ENCODE peak calls at places on chromosomes 4 and X, in seven cellular contexts. D is testis, M is fibroblast of mammary gland, S is tibial nerve, W is left lung, B is GM13977, A is progenitor cell of endocrine pancreas. J is an unnamed sample.

GRCh38 chr4:39931441-39931901 is 46.2 kb downstream of the PDS5A start:
- DNase-seq in S (no peak), W (no peak), D (no peak), M (no peak), B (no peak), A (no peak), J (no peak)

GRCh38 chrX:12240491-12240890 is 102.2 kb downstream of the FRMPD4 start:
- DNase-seq in B (no peak), M (no peak), A (no peak), D (no peak), S (no peak), W (no peak), J (no peak)

GRCh38 chr4:40976343-40976742 is 226.6 kb downstream of the NSUN7 start:
- DNase-seq in A (no peak), W (no peak), B (peak; percentile 44), S (no peak), D (peak; percentile 57), M (peak; percentile 77), J (no peak)

GRCh38 chr4:142404191-142404611 is 441.9 kb downstream of the INPP4B start:
- DNase-seq in D (no peak), S (no peak), M (peak; percentile 85), W (peak; percentile 42), B (no peak), A (no peak), J (no peak)

GRCh38 chrX:10507876-10508275 is 112.5 kb downstream of the MID1 start:
- DNase-seq in M (no peak), A (no peak), W (no peak), S (no peak), B (no peak), D (no peak), J (no peak)

GRCh38 chr4:126603851-126604250 is 1028.9 kb upstream of the INTU start:
- DNase-seq in B (no peak), M (no peak), A (no peak), W (no peak), D (no peak), S (no peak), J (no peak)

GRCh38 chr4:102869569-102870227 is 906 bp downstream of the CISD2 start:
- DNase-seq in S (no peak), W (no peak), M (no peak), A (no peak), D (no peak), B (no peak), J (no peak)

GRCh38 chr4:151202851-151203455 is 74.0 kb upstream of the PRSS48 start:
- DNase-seq in M (peak; percentile 34), D (no peak), S (no peak), B (no peak), W (no peak), A (no peak), J (no peak)

GRCh38 chrX:149825424-149825823 is 43.7 kb downstream of the MAGEA9 start:
- DNase-seq in W (no peak), B (no peak), M (peak; percentile 2), A (no peak), S (no peak), D (peak; percentile 16), J (peak; percentile 40)

GRCh38 chr4:153090670-153091385 is 113.4 kb upstream of the TRIM2 start:
- DNase-seq in S (no peak), M (no peak), D (no peak), A (no peak), B (no peak), W (no peak), J (no peak)

GRCh38 chrX:3638280-3638873 is 75.1 kb downstream of the PRKX start:
- DNase-seq in D (peak; percentile 22), W (no peak), M (peak; percentile 59), A (peak; percentile 53), B (peak; percentile 74), S (peak; percentile 14), J (no peak)

GRCh38 chrX:25300994-25301393 is 285.2 kb upstream of the ARX start:
- DNase-seq in B (no peak), W (no peak), M (no peak), A (no peak), D (no peak), S (no peak), J (no peak)

GRCh38 chr4:1192091-1192492 is 19.7 kb upstream of the SPON2 start:
- DNase-seq in D (peak; percentile 90), S (peak; percentile 81), M (peak; percentile 99), B (no peak), W (peak; percentile 87), A (no peak), J (no peak)

GRCh38 chrX:64427787-64428186 is 32.5 kb upstream of the MTMR8 start:
- DNase-seq in W (no peak), B (no peak), D (no peak), M (no peak), A (no peak), S (no peak), J (no peak)

GRCh38 chr4:142402156-142402555 is 443.9 kb downstream of the INPP4B start:
- DNase-seq in M (peak; percentile 47), D (no peak), B (no peak), W (no peak), S (no peak), A (no peak), J (no peak)

GRCh38 chr4:147843162-147843561 is 111.3 kb downstream of the ARHGAP10 start:
- DNase-seq in D (no peak), W (no peak), M (no peak), A (no peak), S (no peak), B (peak; percentile 25), J (no peak)
- TF ChIP-seq CTCF in D (no peak), W (no peak), M (no peak), A (peak; percentile 27), S (no peak), B (peak; percentile 42), J (no peak)

DNA sequence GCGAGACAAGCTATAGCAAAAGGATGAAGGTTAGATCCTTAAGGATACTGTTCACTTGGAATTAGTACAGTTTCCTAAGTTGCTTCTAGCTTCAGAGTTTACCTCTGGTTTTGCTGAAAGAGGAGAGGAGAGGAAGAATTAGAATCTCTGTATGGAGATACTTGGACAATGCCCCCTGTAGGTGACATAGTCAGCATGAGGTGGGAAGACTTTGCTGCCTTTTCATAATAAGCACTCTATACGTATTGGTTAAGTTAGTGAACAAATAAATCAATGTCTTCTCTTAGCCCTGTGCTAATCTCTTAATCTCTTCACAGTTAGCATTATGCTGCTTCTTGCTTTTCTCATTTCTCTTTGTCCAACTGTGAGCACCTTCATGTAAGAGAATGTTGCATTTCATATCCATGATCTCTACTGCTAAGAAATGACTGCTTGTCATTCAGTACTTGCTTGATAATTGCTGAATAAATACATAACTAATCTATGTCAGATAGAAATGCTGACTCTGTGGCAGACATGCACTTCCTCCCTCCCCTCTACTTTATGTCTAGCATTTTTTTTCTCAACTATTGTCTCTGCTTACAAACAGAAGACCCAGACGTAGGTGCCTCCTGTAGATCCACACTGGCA is 527.2 kb downstream of the GBA3 start:
- DNase-seq in S (no peak), A (no peak), W (no peak), D (no peak), M (no peak), B (no peak), J (no peak)
- TF ChIP-seq CTCF in S (no peak), A (no peak), W (no peak), D (no peak), M (no peak), B (no peak), J (no peak)

DNA sequence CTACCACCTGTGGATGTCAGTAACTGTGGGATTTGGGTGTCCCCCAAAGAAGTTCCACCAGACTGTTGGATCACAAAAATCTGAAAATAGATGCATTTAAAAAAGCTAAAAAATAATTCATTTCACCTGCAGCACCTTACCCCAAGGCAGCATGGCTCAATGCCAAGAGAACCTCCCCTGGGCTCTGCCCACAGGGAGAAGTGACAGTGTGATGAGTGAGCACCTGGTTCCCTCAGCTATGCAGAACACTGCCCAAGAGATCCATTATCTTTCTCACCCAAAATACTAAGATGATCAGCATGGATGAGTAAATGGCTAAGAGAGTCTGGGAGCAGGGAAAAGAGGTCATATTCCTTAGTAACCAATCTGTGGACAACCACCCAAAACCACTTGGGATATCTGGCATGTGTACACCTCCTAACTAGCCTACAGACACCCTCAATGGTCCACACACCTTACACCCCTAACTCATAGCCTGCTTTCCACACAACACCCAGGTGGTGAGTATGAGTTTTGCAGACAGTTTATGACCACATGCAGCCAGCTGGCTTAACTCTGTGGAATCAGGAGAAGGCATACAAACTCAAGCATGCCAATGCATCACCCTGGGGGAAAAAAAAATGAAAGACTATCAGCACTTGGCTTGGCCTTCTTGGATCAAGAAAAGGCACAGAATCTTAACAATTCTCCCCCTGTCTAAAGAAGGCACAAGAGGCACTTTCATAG is 416.5 kb upstream of the SMIM31 start:
- DNase-seq in W (no peak), D (no peak), B (no peak), S (no peak), A (no peak), M (no peak), J (no peak)
- TF ChIP-seq CTCF in W (no peak), D (no peak), B (no peak), S (no peak), A (no peak), M (no peak), J (no peak)

GRCh38 chr4:75287738-75288517 is 226.3 kb downstream of the RCHY1 start:
- DNase-seq in W (no peak), D (peak; percentile 15), S (no peak), B (no peak), M (no peak), A (no peak), J (no peak)

GRCh38 chr4:75285837-75286236 is 228.4 kb downstream of the RCHY1 start:
- DNase-seq in B (no peak), S (no peak), A (no peak), D (no peak), M (no peak), W (no peak), J (no peak)

DNA sequence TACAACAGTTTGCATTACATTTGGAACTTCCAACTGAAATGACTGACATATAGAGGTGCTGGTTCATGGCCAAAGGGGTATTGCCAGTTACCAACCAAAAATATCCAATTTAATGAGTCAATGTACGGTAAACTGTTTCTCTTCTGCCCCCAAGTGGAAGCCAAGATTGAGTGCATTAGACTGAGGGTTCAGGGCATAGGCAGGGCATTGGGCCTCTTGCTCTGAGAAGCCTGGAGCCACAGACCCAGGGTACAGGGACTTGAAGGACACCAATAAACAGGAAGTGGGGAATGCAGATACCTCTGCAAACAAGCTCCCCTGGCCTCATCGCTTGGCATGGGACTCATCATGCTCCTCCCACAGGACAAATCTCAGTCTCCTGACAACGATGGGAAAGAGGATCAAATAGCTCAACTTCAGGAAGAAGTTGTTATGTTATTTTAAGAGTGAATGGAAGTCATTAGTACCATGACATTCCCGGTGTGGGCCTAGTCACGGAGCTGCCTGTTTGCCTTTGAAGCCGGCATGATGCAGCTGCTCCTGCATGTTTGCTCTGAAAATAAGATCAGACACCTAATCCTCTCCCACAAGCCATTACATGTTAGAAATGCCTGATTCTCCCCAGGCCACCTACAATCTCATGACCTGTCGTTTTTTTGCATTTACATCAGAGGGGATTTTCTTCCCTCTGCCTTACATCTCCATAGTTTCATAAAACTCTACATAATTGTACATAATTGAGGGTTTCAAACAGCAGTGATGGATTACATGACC is 224.2 kb downstream of the RCHY1 start:
- DNase-seq in W (no peak), S (no peak), B (peak; percentile 27), M (peak; percentile 28), D (peak; percentile 19), A (no peak), J (no peak)
- TF ChIP-seq CTCF in W (no peak), S (no peak), B (peak; percentile 68), M (peak; percentile 32), D (no peak), A (peak; percentile 51), J (no peak)